ENCODE peak calls at places on chromosomes 7 and 10, in four cellular contexts. T is GM23248, Q is OCI-LY7, M is MM.1S. I is an unnamed sample.

GRCh38 chr10:683448-684071 is 5.9 kb downstream of the DIP2C start:
- DNase-seq in T (peak; percentile 98), Q (no peak), M (no peak), I (no peak)

GRCh38 chr10:91672021-91672608 is 39.2 kb upstream of the PPP1R3C start:
- DNase-seq in T (peak; percentile 75), Q (no peak), M (no peak), I (peak; percentile 21)

GRCh38 chr7:11193131-11193867 is 219.6 kb downstream of the PHF14 start:
- DNase-seq in T (peak; percentile 72), Q (no peak), M (no peak), I (peak; percentile 81)

GRCh38 chr10:132142396-132143161 is 44.2 kb upstream of the DPYSL4 start:
- DNase-seq in T (peak; percentile 48), Q (peak; percentile 40), M (no peak), I (peak; percentile 60)

GRCh38 chr7:4659551-4660286 is 22.4 kb upstream of the FOXK1 start:
- DNase-seq in T (no peak), Q (peak; percentile 30), M (peak; percentile 12), I (peak; percentile 70)

GRCh38 chr10:59550061-59550460 is 159.6 kb downstream of the SLC16A9 start:
- DNase-seq in T (no peak), Q (no peak), M (no peak), I (no peak)

GRCh38 chr10:79929409-79929904 is 19.4 kb downstream of the SFTPD start:
- DNase-seq in T (peak; percentile 83), Q (peak; percentile 62), M (peak; percentile 70), I (peak; percentile 93)

GRCh38 chr10:14588084-14588937 is 186.4 kb downstream of the FAM107B start:
- DNase-seq in T (peak; percentile 98), Q (no peak), M (no peak), I (no peak)

GRCh38 chr10:28253174-28253783 is 49.6 kb downstream of the MPP7 start:
- DNase-seq in T (peak; percentile 36), Q (no peak), M (no peak), I (no peak)

GRCh38 chr7:85102813-85103350 is 84.0 kb downstream of the SEMA3D start:
- DNase-seq in T (peak; percentile 62), Q (no peak), M (no peak), I (no peak)

GRCh38 chr10:35639021-35639521 is 3.0 kb downstream of the FZD8 start:
- DNase-seq in T (no peak), Q (no peak), M (no peak), I (peak; percentile 90)

GRCh38 chr7:158746957-158747356 is 42.4 kb upstream of the NCAPG2 start:
- DNase-seq in T (no peak), Q (no peak), M (no peak), I (no peak)

GRCh38 chr7:37180828-37181549 is 267.7 kb downstream of the ELMO1 start:
- DNase-seq in T (no peak), Q (no peak), M (no peak), I (no peak)

GRCh38 chr10:1096287-1096889 is 40.2 kb downstream of the WDR37 start:
- DNase-seq in T (no peak), Q (no peak), M (no peak), I (no peak)

GRCh38 chr7:100210803-100211202 is 8.9 kb upstream of the PVRIG start:
- DNase-seq in T (no peak), Q (no peak), M (no peak), I (no peak)

GRCh38 chr7:2014391-2015241 is 218.1 kb downstream of the MAD1L1 start:
- DNase-seq in T (no peak), Q (no peak), M (no peak), I (no peak)

GRCh38 chr7:27180431-27181175 is 4.4 kb downstream of the HOXA11 start:
- DNase-seq in T (no peak), Q (no peak), M (no peak), I (no peak)

GRCh38 chr10:2985729-2986232 is 81.6 kb upstream of the PFKP start:
- DNase-seq in T (peak; percentile 78), Q (no peak), M (no peak), I (no peak)

GRCh38 chr10:78863601-78864239 is 205.0 kb upstream of the ZMIZ1 start:
- DNase-seq in T (no peak), Q (no peak), M (no peak), I (no peak)

GRCh38 chr7:101884671-101885596 is 67.5 kb downstream of the CUX1 start:
- DNase-seq in T (no peak), Q (peak; percentile 91), M (peak; percentile 87), I (no peak)

GRCh38 chr10:69866688-69867461 is 65.2 kb downstream of the COL13A1 start:
- DNase-seq in T (peak; percentile 90), Q (no peak), M (no peak), I (peak; percentile 78)

DNA sequence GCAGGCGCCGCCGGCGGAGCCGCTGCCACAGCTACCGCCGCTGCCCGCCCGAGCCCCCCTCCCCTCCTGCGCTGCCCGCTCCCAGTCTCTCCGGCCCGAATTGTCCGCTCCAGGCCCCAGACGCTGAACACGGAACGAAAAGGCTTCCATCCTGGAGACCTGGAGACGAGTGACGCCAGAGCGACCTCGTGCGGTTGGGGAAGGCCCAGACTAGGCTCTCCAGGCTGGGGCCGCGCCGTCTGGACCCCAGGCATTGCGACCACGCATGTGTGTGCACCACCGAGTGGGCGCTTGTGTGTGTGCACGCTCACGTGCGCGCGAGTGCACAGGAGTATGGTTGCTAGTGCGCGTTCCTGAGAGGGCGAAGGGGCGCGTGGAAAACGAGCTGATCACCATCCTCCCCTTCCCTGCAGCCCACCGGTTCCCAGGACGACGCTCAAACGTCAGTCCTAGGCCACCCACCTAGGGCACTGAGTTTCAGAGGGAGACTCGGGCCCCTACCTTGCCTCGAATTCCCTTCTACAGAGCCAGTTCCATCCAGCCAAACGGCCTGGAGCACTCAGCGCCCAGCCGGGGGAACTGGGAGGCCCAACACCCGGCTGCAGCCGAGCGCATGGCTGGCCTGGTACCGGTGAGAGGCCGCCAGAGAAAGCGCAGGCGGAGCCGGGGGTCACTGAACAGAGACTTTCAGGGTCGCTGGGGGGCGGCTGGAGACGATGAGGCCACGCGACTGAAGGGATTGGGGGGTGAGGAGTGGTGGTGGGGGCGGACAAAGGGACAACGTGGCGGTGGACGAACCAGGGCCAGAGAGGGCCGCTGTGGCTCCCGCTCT is 11.6 kb downstream of the LBX1 start:
- DNase-seq in T (peak; percentile 67), Q (no peak), M (no peak), I (peak; percentile 95)
- H2AFZ ChIP-seq in T (no peak overlapping the region), Q (no peak overlapping the region), M (no peak overlapping the region), I (no peak overlapping the region)

DNA sequence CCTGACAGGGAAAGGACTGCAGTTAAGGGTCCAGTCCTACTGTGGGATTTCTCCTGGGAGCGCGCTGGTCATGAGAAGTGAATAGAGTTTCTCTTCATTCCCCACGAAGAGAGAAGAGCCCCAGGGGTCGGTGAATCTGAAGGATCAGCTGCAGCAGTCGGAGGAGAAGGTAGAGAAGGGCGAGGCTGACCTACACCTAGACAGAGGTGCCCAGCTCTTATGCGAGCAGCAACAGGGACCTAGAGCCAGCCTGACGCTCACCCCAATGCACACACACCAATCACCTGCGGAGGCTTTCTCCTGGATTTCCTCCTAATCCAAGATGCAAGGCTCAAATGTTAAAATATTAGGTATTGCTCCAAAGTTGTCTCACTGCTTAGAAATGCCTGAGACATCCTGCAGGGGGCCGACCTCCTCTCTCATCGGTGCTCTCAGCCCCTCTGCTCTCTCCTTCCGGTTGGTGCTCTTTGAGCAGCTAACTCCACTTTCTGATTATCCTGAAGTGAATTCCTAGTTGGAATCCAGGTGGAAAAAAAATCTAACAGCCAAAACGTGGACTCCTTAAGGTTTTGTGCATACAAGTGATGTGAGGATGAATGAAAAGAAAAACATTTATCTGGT is 176.4 kb downstream of the AHR start:
- DNase-seq in T (no peak), Q (no peak), M (no peak), I (peak; percentile 74)
- H2AFZ ChIP-seq in T (no peak overlapping the region), Q (no peak overlapping the region), M (no peak overlapping the region), I (peak overlapping the region; percentile 64)

GRCh38 chr10:12685261-12685861 is 316.2 kb downstream of the CCDC3 start:
- DNase-seq in T (no peak), Q (no peak), M (no peak), I (no peak)
- H2AFZ ChIP-seq in T (no peak overlapping the region), Q (no peak overlapping the region), M (no peak overlapping the region), I (no peak overlapping the region)

DNA sequence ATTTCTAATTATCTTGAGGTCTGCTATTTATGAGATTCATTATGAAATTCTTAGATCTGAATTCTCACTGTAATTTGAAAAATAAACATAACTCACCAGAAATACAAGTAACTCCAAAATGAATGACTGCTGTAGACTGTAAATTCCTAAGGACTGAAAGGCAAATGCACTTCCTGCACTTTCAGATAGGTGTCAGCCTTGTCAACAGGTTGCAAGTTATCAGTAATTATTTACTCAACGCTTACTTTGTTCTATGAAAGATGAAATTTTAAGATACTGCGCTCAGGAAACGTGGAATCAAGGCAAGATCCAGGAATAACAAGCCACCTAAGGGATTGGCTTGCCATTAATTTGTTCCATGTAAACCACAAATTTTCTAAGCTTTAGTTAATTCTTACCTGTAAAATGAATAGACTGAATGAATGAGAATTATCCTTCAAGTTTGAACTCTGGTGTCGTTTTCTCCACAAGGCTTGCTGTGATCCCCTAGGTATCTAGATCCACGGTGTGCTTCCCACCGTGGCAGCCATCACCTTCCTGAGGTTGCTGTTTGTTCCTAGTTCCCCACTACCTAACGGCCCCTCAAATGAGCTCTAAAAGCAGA is 12.6 kb downstream of the DHX32 start:
- DNase-seq in T (peak; percentile 63), Q (peak; percentile 41), M (peak; percentile 45), I (peak; percentile 66)
- H2AFZ ChIP-seq in T (no peak overlapping the region), Q (no peak overlapping the region), M (no peak overlapping the region), I (no peak overlapping the region)

DNA sequence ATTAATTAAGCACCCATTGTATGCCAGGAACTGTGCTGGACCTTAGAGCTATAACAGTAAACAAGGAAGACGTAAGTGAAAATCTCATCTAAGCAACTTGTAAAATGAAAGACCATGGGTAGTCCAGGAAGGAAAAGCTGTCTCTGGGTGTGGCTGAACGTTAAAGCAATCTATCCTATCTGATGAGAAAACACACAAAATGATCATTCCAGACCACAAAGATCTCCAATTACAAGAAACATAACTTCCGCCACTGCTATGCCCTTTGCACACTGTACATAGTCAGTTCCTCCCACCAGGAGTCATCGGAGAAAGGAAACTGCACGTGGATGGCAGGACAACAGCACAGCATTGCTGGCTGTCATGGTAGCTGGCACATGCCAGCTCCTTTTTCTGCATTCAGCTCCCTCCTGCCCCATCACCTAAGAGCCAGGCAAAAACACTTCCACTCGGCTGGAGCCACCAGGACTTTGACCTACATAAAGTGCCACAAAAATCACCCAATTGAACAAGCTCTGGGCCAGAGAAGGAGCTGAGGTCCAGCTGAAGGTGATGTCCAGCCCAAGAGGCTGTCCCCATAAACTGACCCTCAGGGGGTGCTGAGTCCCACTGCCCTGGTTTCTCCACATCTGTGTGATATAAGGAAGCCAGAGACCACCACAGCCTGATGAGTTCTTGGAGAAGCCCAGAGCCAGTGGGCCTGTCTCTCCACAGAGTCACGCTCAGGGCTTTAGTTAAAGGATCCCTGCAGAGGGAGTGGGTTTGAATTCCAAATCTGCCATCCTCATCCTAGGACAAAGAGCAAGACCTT is 56.4 kb downstream of the STEAP1B start:
- DNase-seq in T (peak; percentile 17), Q (no peak), M (no peak), I (no peak)
- H2AFZ ChIP-seq in T (no peak overlapping the region), Q (peak overlapping the region; percentile 86), M (no peak overlapping the region), I (no peak overlapping the region)

DNA sequence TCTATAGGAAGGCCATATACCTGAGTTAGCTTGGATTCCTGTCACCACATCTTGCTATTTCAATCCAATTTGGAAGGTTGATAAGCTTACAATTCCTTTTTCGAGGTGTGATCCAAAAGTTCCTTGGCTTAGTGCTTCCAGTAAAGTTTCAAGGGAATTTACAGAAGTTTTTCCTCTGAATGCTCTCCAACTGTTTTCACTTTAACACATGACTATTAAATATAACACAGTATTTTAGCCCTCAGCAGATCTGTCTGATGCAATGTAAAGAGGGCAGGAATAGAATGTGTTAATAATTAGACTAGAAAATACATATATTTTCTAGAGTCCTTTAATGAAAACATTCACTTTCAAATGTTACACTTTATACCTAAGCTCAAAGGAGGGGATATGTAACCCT is 171.4 kb downstream of the DKK1 start:
- DNase-seq in T (peak; percentile 25), Q (no peak), M (no peak), I (no peak)
- H2AFZ ChIP-seq in T (peak overlapping the region; percentile 47), Q (no peak overlapping the region), M (no peak overlapping the region), I (no peak overlapping the region)

I was measured in GM23338.